ENCODE peak calls at places on chromosomes 12 and 14, in seven cellular contexts. T is HS-5, S is GM12865, O is HEK293T, L is HTR-8/SVneo, I is GM06990, W is PC-3. C is an unnamed sample.

GRCh38 chr12:51407604-51408003 is 16.4 kb upstream of the GALNT6 start:
- DNase-seq in W (no peak), T (no peak), I (no peak), L (no peak), S (no peak), O (no peak), C (no peak)

GRCh38 chr12:85633491-85633890 is 202.7 kb downstream of the RASSF9 start:
- DNase-seq in W (no peak), T (no peak), S (no peak), L (no peak), I (no peak), O (no peak), C (no peak)

GRCh38 chr12:34390171-34390841 is 368.0 kb downstream of the ALG10 start:
- DNase-seq in S (no peak), I (no peak), O (no peak), L (no peak), T (no peak), W (no peak), C (no peak)

GRCh38 chr14:44699391-44699790 is 192.3 kb upstream of the FSCB start:
- DNase-seq in I (no peak), L (no peak), W (no peak), S (no peak), O (no peak), T (no peak), C (no peak)

GRCh38 chr12:1920971-1921370 is 2.5 kb upstream of the CACNA2D4 start:
- DNase-seq in T (no peak), O (peak), S (no peak), L (no peak), I (no peak), W (no peak), C (no peak)

GRCh38 chr12:16285586-16285985 is 8.1 kb upstream of the SLC15A5 start:
- DNase-seq in T (peak), O (no peak), I (no peak), L (no peak), S (no peak), W (peak), C (no peak)

GRCh38 chr14:104149617-104150141 is 11.3 kb downstream of the KIF26A start:
- DNase-seq in W (no peak), O (peak), I (no peak), L (no peak), T (no peak), S (no peak), C (peak)

GRCh38 chr14:74507796-74508195 is 14.2 kb downstream of the ISCA2 start:
- DNase-seq in I (no peak), O (no peak), S (no peak), L (no peak), T (no peak), W (no peak), C (no peak)

GRCh38 chr12:118979763-118980406 is 1.5 kb upstream of the SRRM4 start:
- DNase-seq in W (peak), L (peak), S (peak), T (no peak), I (no peak), O (peak), C (peak)

GRCh38 chr12:92365836-92366235 is 220.2 kb upstream of the BTG1 start:
- DNase-seq in T (no peak), L (no peak), W (no peak), S (no peak), I (no peak), O (no peak), C (no peak)

GRCh38 chr12:57640156-57641042 is 7.4 kb upstream of the B4GALNT1 start:
- DNase-seq in S (no peak), T (no peak), L (no peak), O (no peak), I (no peak), W (no peak), C (no peak)

GRCh38 chr12:26701604-26702215 is 131.3 kb downstream of the ITPR2 start:
- DNase-seq in T (no peak), S (peak), O (no peak), W (peak), I (no peak), L (no peak), C (peak)

GRCh38 chr12:45728625-45729232 is 777 bp upstream of the ARID2 start:
- DNase-seq in W (peak), L (peak), S (peak), O (peak), I (peak), T (peak), C (peak)

GRCh38 chr12:65868133-65868705 is 43.9 kb downstream of the HMGA2 start:
- DNase-seq in L (peak), O (no peak), T (peak), I (no peak), S (no peak), W (no peak), C (no peak)

GRCh38 chr12:4252595-4252994 is 21.0 kb upstream of the CCND2 start:
- DNase-seq in L (no peak), S (no peak), I (no peak), O (no peak), T (no peak), W (no peak), C (no peak)

GRCh38 chr12:100168562-100168961 is 25.9 kb upstream of the BLTP3B start:
- DNase-seq in S (no peak), O (no peak), T (no peak), W (peak), I (no peak), L (no peak), C (no peak)

GRCh38 chr14:104393898-104394605 is 185.5 kb upstream of the C14orf180 start:
- DNase-seq in L (no peak), I (peak), S (peak), W (no peak), T (no peak), O (no peak), C (no peak)

GRCh38 chr14:90676356-90676755 is 139.9 kb downstream of the TTC7B start:
- DNase-seq in L (no peak), S (no peak), T (no peak), O (no peak), I (no peak), W (no peak), C (no peak)

GRCh38 chr12:24256636-24257150 is 307.2 kb upstream of the SOX5 start:
- DNase-seq in I (no peak), S (no peak), W (no peak), T (no peak), O (no peak), L (no peak), C (no peak)

GRCh38 chr12:122850695-122851350 is 15.6 kb downstream of the HIP1R start:
- DNase-seq in O (no peak), T (no peak), I (no peak), L (no peak), S (no peak), W (peak), C (no peak)

GRCh38 chr12:69653703-69654102 is 43.0 kb upstream of the LRRC10 start:
- DNase-seq in W (no peak), O (no peak), I (no peak), S (no peak), T (peak), L (no peak), C (no peak)

GRCh38 chr12:65615091-65615490 is 209.2 kb upstream of the HMGA2 start:
- DNase-seq in S (no peak), O (no peak), T (peak), W (peak), L (no peak), I (no peak), C (no peak)

GRCh38 chr12:124681779-124682391 is 114.5 kb upstream of the NCOR2 start:
- DNase-seq in T (peak), O (no peak), S (no peak), W (peak), L (no peak), I (no peak), C (no peak)

GRCh38 chr12:28237423-28237822 is 47.2 kb downstream of the CCDC91 start:
- DNase-seq in T (no peak), L (no peak), I (no peak), O (no peak), W (peak), S (no peak), C (no peak)

GRCh38 chr14:93688239-93688666 is 100.0 kb downstream of the PRIMA1 start:
- DNase-seq in L (no peak), S (no peak), T (no peak), W (no peak), I (no peak), O (no peak), C (peak)

GRCh38 chr12:98743362-98743953 is 98.4 kb downstream of the APAF1 start:
- DNase-seq in S (peak), O (peak), W (peak), T (no peak), L (peak), I (no peak), C (peak)

GRCh38 chr14:21047378-21047781 is 5.2 kb downstream of the RNASE7 start:
- DNase-seq in L (no peak), T (no peak), I (no peak), S (no peak), W (no peak), O (no peak), C (no peak)

GRCh38 chr14:47665337-47666134 is 9.9 kb downstream of the MDGA2 start:
- DNase-seq in O (no peak), I (no peak), L (no peak), W (no peak), S (no peak), T (no peak), C (no peak)

GRCh38 chr12:14510574-14510973 is 57.1 kb downstream of the PLBD1 start:
- DNase-seq in S (no peak), L (no peak), I (no peak), T (no peak), O (no peak), W (no peak), C (no peak)

GRCh38 chr14:20601522-20601921 is 10.3 kb upstream of the RNASE12 start:
- DNase-seq in S (no peak), T (no peak), W (no peak), L (no peak), O (no peak), I (no peak), C (no peak)

GRCh38 chr12:120225852-120226640 is 25.1 kb upstream of the RPLP0 start:
- DNase-seq in S (no peak), I (peak), T (no peak), O (no peak), L (no peak), W (no peak), C (no peak)